ENCODE peak calls at places on chromosome 4, in seven cellular contexts. One of them, this sample, is unnamed.

GRCh38 chr4:5750052-5750950 is 39.3 kb downstream of the EVC start:
- DNase-seq in hepatocyte: no peak
- DNase-seq in mammary epithelial cell: no peak
- DNase-seq in iPS DF 6.9: no peak
- DNase-seq in astrocyte: peak
- DNase-seq in pancreas: no peak
- DNase-seq in neuronal stem cell: no peak
- DNase-seq in this sample: no peak

GRCh38 chr4:118586357-118586790 is 98.8 kb upstream of the METTL14 start:
- DNase-seq in astrocyte: no peak
- DNase-seq in hepatocyte: no peak
- DNase-seq in neuronal stem cell: no peak
- DNase-seq in pancreas: peak
- DNase-seq in iPS DF 6.9: no peak
- DNase-seq in mammary epithelial cell: no peak
- DNase-seq in this sample: no peak

GRCh38 chr4:48483006-48483776 is at the start of gene SLC10A4:
- DNase-seq in astrocyte: no peak
- DNase-seq in hepatocyte: peak
- DNase-seq in mammary epithelial cell: no peak
- DNase-seq in pancreas: no peak
- DNase-seq in iPS DF 6.9: no peak
- DNase-seq in neuronal stem cell: peak
- DNase-seq in this sample: no peak

GRCh38 chr4:99324978-99325377 is 3.8 kb upstream of the ADH1B start:
- DNase-seq in neuronal stem cell: no peak
- DNase-seq in hepatocyte: peak
- DNase-seq in iPS DF 6.9: no peak
- DNase-seq in mammary epithelial cell: no peak
- DNase-seq in astrocyte: peak
- DNase-seq in pancreas: peak
- DNase-seq in this sample: no peak

GRCh38 chr4:72568959-72569718 is at the start of gene ADAMTS3:
- DNase-seq in hepatocyte: peak
- DNase-seq in neuronal stem cell: peak
- DNase-seq in pancreas: peak
- DNase-seq in iPS DF 6.9: no peak
- DNase-seq in mammary epithelial cell: peak
- DNase-seq in astrocyte: peak
- DNase-seq in this sample: no peak

GRCh38 chr4:67465032-67465762 is 80.1 kb downstream of the CENPC start:
- DNase-seq in mammary epithelial cell: no peak
- DNase-seq in neuronal stem cell: no peak
- DNase-seq in astrocyte: no peak
- DNase-seq in pancreas: peak
- DNase-seq in hepatocyte: peak
- DNase-seq in iPS DF 6.9: no peak
- DNase-seq in this sample: no peak

GRCh38 chr4:141109983-141110382 is 23.3 kb downstream of the RNF150 start:
- DNase-seq in pancreas: no peak
- DNase-seq in astrocyte: no peak
- DNase-seq in hepatocyte: no peak
- DNase-seq in mammary epithelial cell: no peak
- DNase-seq in neuronal stem cell: no peak
- DNase-seq in iPS DF 6.9: no peak
- DNase-seq in this sample: no peak

GRCh38 chr4:53119685-53120084 is 246.2 kb downstream of the SCFD2 start:
- DNase-seq in neuronal stem cell: peak
- DNase-seq in iPS DF 6.9: no peak
- DNase-seq in astrocyte: peak
- DNase-seq in pancreas: no peak
- DNase-seq in mammary epithelial cell: peak
- DNase-seq in hepatocyte: peak
- DNase-seq in this sample: no peak

GRCh38 chr4:159401791-159402380 is 299.0 kb downstream of the RAPGEF2 start:
- DNase-seq in mammary epithelial cell: peak
- DNase-seq in hepatocyte: peak
- DNase-seq in neuronal stem cell: no peak
- DNase-seq in pancreas: no peak
- DNase-seq in astrocyte: peak
- DNase-seq in iPS DF 6.9: no peak
- DNase-seq in this sample: no peak

GRCh38 chr4:620851-621261 is 4.5 kb upstream of the PDE6B start:
- DNase-seq in mammary epithelial cell: no peak
- DNase-seq in pancreas: no peak
- DNase-seq in astrocyte: no peak
- DNase-seq in hepatocyte: no peak
- DNase-seq in iPS DF 6.9: no peak
- DNase-seq in neuronal stem cell: no peak
- DNase-seq in this sample: no peak

GRCh38 chr4:72842323-72842722 is 227.2 kb downstream of the COX18 start:
- DNase-seq in pancreas: no peak
- DNase-seq in mammary epithelial cell: peak
- DNase-seq in iPS DF 6.9: no peak
- DNase-seq in astrocyte: peak
- DNase-seq in hepatocyte: no peak
- DNase-seq in neuronal stem cell: no peak
- DNase-seq in this sample: no peak

GRCh38 chr4:75542824-75543223 is 13.0 kb upstream of the ODAPH start:
- DNase-seq in astrocyte: peak
- DNase-seq in mammary epithelial cell: peak
- DNase-seq in iPS DF 6.9: no peak
- DNase-seq in pancreas: no peak
- DNase-seq in hepatocyte: peak
- DNase-seq in neuronal stem cell: no peak
- DNase-seq in this sample: no peak

GRCh38 chr4:16122225-16122624 is 38.4 kb upstream of the PROM1 start:
- DNase-seq in hepatocyte: no peak
- DNase-seq in iPS DF 6.9: no peak
- DNase-seq in mammary epithelial cell: no peak
- DNase-seq in pancreas: no peak
- DNase-seq in astrocyte: no peak
- DNase-seq in neuronal stem cell: no peak
- DNase-seq in this sample: no peak

GRCh38 chr4:159926871-159927270 is 824.0 kb downstream of the RAPGEF2 start:
- DNase-seq in pancreas: no peak
- DNase-seq in hepatocyte: no peak
- DNase-seq in astrocyte: no peak
- DNase-seq in iPS DF 6.9: no peak
- DNase-seq in neuronal stem cell: no peak
- DNase-seq in mammary epithelial cell: peak
- DNase-seq in this sample: no peak

GRCh38 chr4:14254252-14254651 is 626.7 kb upstream of the BOD1L1 start:
- DNase-seq in pancreas: no peak
- DNase-seq in mammary epithelial cell: peak
- DNase-seq in iPS DF 6.9: peak
- DNase-seq in astrocyte: peak
- DNase-seq in hepatocyte: peak
- DNase-seq in neuronal stem cell: no peak
- DNase-seq in this sample: no peak

GRCh38 chr4:14853186-14853946 is 148.9 kb upstream of the CPEB2 start:
- DNase-seq in neuronal stem cell: no peak
- DNase-seq in pancreas: no peak
- DNase-seq in mammary epithelial cell: peak
- DNase-seq in iPS DF 6.9: no peak
- DNase-seq in hepatocyte: peak
- DNase-seq in astrocyte: peak
- DNase-seq in this sample: no peak

DNA sequence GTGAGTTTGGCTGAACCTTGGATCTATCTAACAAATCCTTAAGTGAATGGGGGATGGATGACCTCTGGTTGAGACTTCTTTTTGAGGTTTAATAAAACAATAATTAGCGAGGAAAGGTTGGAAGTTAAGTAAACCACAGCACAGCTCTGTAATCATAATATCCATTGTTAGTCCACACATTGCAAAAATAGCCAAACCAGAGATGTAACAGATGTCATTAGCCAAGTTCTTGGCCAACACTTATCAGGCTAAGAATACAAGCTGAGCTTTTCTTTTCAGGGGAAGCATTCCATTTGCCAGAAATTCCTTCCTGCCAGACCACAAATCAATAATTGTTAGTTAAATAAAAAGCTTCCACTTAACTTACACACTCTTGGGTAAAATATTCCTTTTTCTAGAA is 59.1 kb downstream of the FREM3 start:
- DNase-seq in mammary epithelial cell: no peak
- DNase-seq in hepatocyte: no peak
- DNase-seq in neuronal stem cell: no peak
- DNase-seq in iPS DF 6.9: no peak
- DNase-seq in astrocyte: peak
- DNase-seq in pancreas: no peak
- DNase-seq in this sample: no peak
- H3K4me3 ChIP-seq in mammary epithelial cell: no peak
- H3K4me3 ChIP-seq in hepatocyte: no peak
- H3K4me3 ChIP-seq in neuronal stem cell: no peak
- H3K4me3 ChIP-seq in iPS DF 6.9: no peak
- H3K4me3 ChIP-seq in astrocyte: no peak
- H3K4me3 ChIP-seq in pancreas: no peak
- H3K4me3 ChIP-seq in this sample: no peak

DNA sequence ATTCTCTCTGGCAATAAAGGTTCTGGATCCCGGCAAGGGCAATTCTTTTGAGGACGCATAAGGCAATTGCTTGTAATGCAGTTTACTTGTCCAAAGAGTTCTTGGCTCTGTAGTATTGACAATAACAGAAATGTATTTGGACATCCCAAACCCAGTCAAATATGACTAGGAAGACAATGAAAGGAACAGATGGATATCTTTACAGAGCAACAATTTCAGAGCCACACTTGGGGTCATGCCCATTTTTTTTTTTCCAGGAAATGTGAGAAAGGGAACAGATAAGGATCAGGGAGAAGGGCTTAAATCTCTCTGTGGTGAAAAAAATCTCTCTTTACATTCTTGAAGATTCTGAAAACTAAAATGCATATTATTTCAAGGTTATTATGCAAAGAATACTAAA is 12.1 kb downstream of the GK2 start:
- DNase-seq in mammary epithelial cell: no peak
- DNase-seq in hepatocyte: no peak
- DNase-seq in pancreas: no peak
- DNase-seq in neuronal stem cell: no peak
- DNase-seq in iPS DF 6.9: no peak
- DNase-seq in astrocyte: no peak
- DNase-seq in this sample: no peak
- H3K4me3 ChIP-seq in mammary epithelial cell: no peak
- H3K4me3 ChIP-seq in hepatocyte: no peak
- H3K4me3 ChIP-seq in pancreas: no peak
- H3K4me3 ChIP-seq in neuronal stem cell: no peak
- H3K4me3 ChIP-seq in iPS DF 6.9: no peak
- H3K4me3 ChIP-seq in astrocyte: no peak
- H3K4me3 ChIP-seq in this sample: no peak

DNA sequence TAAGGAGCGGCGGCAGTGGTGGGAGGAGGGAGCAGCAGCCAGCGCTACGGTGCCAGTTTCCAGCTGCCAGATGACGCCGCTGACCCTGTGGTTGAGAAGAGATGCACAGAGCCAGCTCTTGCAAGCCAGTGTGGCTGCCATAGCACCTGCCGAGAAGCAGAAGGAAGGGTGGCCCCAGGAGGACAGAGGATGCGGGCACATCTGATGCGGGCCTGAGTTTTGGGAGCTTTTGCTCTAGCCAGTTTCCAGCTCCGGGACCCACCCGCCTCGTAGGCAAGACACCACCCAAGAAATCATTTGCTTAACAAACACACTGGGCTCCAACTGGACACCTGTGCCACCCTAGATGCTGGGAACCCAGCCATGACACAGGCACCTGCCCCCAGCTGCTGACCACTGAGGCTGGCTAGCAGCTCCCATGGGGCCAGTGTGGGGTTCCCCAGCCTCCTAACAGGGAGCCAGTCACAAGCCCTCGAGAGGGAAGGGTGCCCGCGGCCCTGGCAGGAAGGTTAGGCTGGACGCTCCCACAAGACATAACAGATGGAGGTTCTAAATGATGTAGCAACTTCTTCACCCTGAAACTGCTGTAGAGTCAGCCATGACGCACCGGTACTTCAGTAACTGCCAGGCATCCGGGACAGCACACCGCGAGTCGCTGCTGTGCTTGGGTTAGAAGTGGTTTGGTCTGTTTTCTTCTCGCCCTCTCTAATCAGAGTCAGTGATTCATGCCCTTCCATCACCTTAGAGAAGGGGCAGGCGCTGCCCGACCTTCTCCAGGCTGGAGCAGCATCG is 8.9 kb downstream of the MSANTD1 start:
- DNase-seq in neuronal stem cell: no peak
- DNase-seq in pancreas: no peak
- DNase-seq in hepatocyte: no peak
- DNase-seq in mammary epithelial cell: peak
- DNase-seq in iPS DF 6.9: no peak
- DNase-seq in astrocyte: peak
- DNase-seq in this sample: no peak
- H3K4me3 ChIP-seq in neuronal stem cell: no peak
- H3K4me3 ChIP-seq in pancreas: no peak
- H3K4me3 ChIP-seq in hepatocyte: no peak
- H3K4me3 ChIP-seq in mammary epithelial cell: no peak
- H3K4me3 ChIP-seq in iPS DF 6.9: no peak
- H3K4me3 ChIP-seq in astrocyte: no peak
- H3K4me3 ChIP-seq in this sample: no peak

GRCh38 chr4:123351713-123352112 is 44.9 kb upstream of the SPRY1 start:
- DNase-seq in iPS DF 6.9: no peak
- DNase-seq in neuronal stem cell: no peak
- DNase-seq in mammary epithelial cell: no peak
- DNase-seq in pancreas: peak
- DNase-seq in astrocyte: no peak
- DNase-seq in hepatocyte: peak
- DNase-seq in this sample: no peak

GRCh38 chr4:123352966-123353365 is 43.6 kb upstream of the SPRY1 start:
- DNase-seq in pancreas: no peak
- DNase-seq in neuronal stem cell: no peak
- DNase-seq in astrocyte: no peak
- DNase-seq in hepatocyte: no peak
- DNase-seq in iPS DF 6.9: no peak
- DNase-seq in mammary epithelial cell: no peak
- DNase-seq in this sample: no peak

GRCh38 chr4:123350726-123351125 is 45.9 kb upstream of the SPRY1 start:
- DNase-seq in pancreas: no peak
- DNase-seq in astrocyte: no peak
- DNase-seq in neuronal stem cell: no peak
- DNase-seq in hepatocyte: no peak
- DNase-seq in iPS DF 6.9: no peak
- DNase-seq in mammary epithelial cell: no peak
- DNase-seq in this sample: no peak

GRCh38 chr4:123353656-123354055 is 42.9 kb upstream of the SPRY1 start:
- DNase-seq in neuronal stem cell: no peak
- DNase-seq in hepatocyte: no peak
- DNase-seq in iPS DF 6.9: no peak
- DNase-seq in pancreas: no peak
- DNase-seq in astrocyte: peak
- DNase-seq in mammary epithelial cell: no peak
- DNase-seq in this sample: no peak

GRCh38 chr4:123352240-123352945 is 44.2 kb upstream of the SPRY1 start:
- DNase-seq in neuronal stem cell: no peak
- DNase-seq in astrocyte: peak
- DNase-seq in pancreas: no peak
- DNase-seq in mammary epithelial cell: peak
- DNase-seq in iPS DF 6.9: no peak
- DNase-seq in hepatocyte: no peak
- DNase-seq in this sample: no peak
- H3K4me3 ChIP-seq in neuronal stem cell: no peak
- H3K4me3 ChIP-seq in astrocyte: no peak
- H3K4me3 ChIP-seq in pancreas: no peak
- H3K4me3 ChIP-seq in mammary epithelial cell: no peak
- H3K4me3 ChIP-seq in iPS DF 6.9: no peak
- H3K4me3 ChIP-seq in hepatocyte: no peak
- H3K4me3 ChIP-seq in this sample: no peak

GRCh38 chr4:127856485-127857447 is 23.9 kb upstream of the PLK4 start:
- DNase-seq in mammary epithelial cell: peak
- DNase-seq in neuronal stem cell: peak
- DNase-seq in astrocyte: peak
- DNase-seq in iPS DF 6.9: no peak
- DNase-seq in hepatocyte: peak
- DNase-seq in pancreas: no peak
- DNase-seq in this sample: no peak
- H3K4me3 ChIP-seq in mammary epithelial cell: no peak
- H3K4me3 ChIP-seq in neuronal stem cell: no peak
- H3K4me3 ChIP-seq in astrocyte: peak
- H3K4me3 ChIP-seq in iPS DF 6.9: no peak
- H3K4me3 ChIP-seq in hepatocyte: no peak
- H3K4me3 ChIP-seq in pancreas: no peak
- H3K4me3 ChIP-seq in this sample: no peak